ENCODE peak calls at places on chromosomes 4 and X, in eight cellular contexts. M, D, F, U, A, E, Q and P are unnamed samples.

GRCh38 chrX:48466696-48467095 is 3.4 kb downstream of the SLC38A5 start:
- DNase-seq in M (no peak), D (no peak), F (no peak), U (no peak), A (no peak), E (no peak), Q (no peak), P (no peak)

GRCh38 chrX:68934922-68935321 is 106.1 kb downstream of the EFNB1 start:
- DNase-seq in M (no peak), D (no peak), F (no peak), U (no peak), A (no peak), E (no peak), Q (no peak), P (no peak)

GRCh38 chr4:26780524-26780923 is 80.1 kb upstream of the STIM2 start:
- DNase-seq in M (no peak), D (no peak), F (no peak), U (no peak), A (no peak), E (no peak), Q (no peak), P (no peak)

GRCh38 chr4:110287130-110287529 is 88.7 kb upstream of the ELOVL6 start:
- DNase-seq in M (no peak), D (no peak), F (peak), U (no peak), A (no peak), E (no peak), Q (no peak), P (no peak)

GRCh38 chr4:44736900-44737299 is 10.5 kb upstream of the GNPDA2 start:
- DNase-seq in M (no peak), D (no peak), F (no peak), U (no peak), A (no peak), E (no peak), Q (no peak), P (no peak)

GRCh38 chrX:69614896-69615295 is 1.0 kb upstream of the EDA start:
- DNase-seq in M (no peak), D (no peak), F (no peak), U (no peak), A (no peak), E (no peak), Q (no peak), P (no peak)

GRCh38 chrX:51860679-51861078 is 32.7 kb upstream of the MAGED1 start:
- DNase-seq in M (no peak), D (no peak), F (no peak), U (no peak), A (no peak), E (peak), Q (no peak), P (no peak)

GRCh38 chr4:68948044-68948743 is 3.4 kb downstream of the UGT2A3 start:
- DNase-seq in M (no peak), D (no peak), F (no peak), U (no peak), A (no peak), E (no peak), Q (no peak), P (no peak)

GRCh38 chr4:106038012-106038411 is 142.7 kb downstream of the NPNT start:
- DNase-seq in M (no peak), D (no peak), F (no peak), U (no peak), A (no peak), E (no peak), Q (no peak), P (no peak)

GRCh38 chrX:132480581-132481203 is 8.1 kb downstream of the MBNL3 start:
- DNase-seq in M (peak), D (no peak), F (no peak), U (no peak), A (no peak), E (peak), Q (no peak), P (no peak)

GRCh38 chr4:1043658-1044468 is 32.4 kb downstream of the FGFRL1 start:
- DNase-seq in M (peak), D (peak), F (peak), U (peak), A (peak), E (peak), Q (peak), P (peak)

GRCh38 chr4:133147922-133148689 is 988 bp upstream of the PCDH10 start:
- DNase-seq in M (peak), D (no peak), F (no peak), U (peak), A (peak), E (peak), Q (no peak), P (peak)

GRCh38 chr4:175970734-175971133 is 94.9 kb upstream of the WDR17 start:
- DNase-seq in M (no peak), D (no peak), F (no peak), U (no peak), A (no peak), E (no peak), Q (no peak), P (no peak)

DNA sequence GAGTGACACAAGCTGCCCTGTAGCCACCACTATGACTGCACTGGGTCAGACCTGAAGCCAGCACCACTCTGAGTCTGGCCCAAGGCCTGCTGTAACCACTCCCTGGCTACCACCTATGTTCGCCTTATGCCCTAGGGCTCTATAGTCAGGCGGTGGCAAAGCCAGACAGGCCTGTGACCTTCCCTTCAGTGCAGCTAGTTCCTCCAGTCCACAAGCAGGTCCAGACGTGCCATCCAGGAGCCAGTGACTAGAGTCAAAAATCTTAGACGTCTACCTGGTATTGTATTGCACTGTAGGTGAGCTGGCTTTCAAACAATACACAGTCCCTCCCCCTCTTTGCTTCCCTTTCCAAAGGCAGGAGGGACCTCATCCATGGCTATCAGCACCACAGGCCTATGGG is 54.0 kb upstream of the RNF128 start:
- DNase-seq in M (no peak), D (no peak), F (no peak), U (no peak), A (no peak), E (no peak), Q (no peak), P (no peak)
- H3K27ac ChIP-seq in M (no peak), D (no peak), F (no peak), U (no peak), A (no peak), E (no peak), Q (no peak), P (no peak)

DNA sequence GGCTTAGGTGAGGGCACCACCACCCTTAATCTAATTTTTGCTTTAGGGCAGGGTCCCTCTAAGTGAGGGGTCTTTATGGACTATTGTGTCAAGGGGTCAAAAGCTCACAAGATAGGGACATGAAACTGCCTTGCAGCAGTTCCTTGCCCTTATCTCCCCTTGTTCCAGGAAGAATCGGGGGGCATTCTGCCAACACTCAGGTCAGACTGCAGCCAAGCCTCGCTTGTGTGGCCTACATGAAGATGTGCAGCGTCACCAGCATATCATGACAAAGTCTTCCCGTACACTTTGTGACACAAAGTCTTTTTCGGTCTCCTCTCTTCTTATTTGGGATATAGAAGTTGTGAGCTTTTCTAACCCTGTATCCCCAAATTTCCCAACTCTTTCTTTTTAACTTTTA is 17.5 kb upstream of the USP9X start:
- DNase-seq in M (no peak), D (no peak), F (no peak), U (no peak), A (no peak), E (no peak), Q (no peak), P (no peak)
- H3K27ac ChIP-seq in M (no peak), D (no peak), F (no peak), U (no peak), A (no peak), E (no peak), Q (no peak), P (no peak)

GRCh38 chr4:112289407-112290253 is 3.9 kb upstream of the TIFA start:
- DNase-seq in M (no peak), D (no peak), F (no peak), U (no peak), A (no peak), E (no peak), Q (no peak), P (no peak)
- H3K27ac ChIP-seq in M (no peak), D (no peak), F (no peak), U (no peak), A (no peak), E (no peak), Q (no peak), P (no peak)

GRCh38 chrX:136766785-136767103 is 14.0 kb downstream of the ARHGEF6 start:
- DNase-seq in M (no peak), D (peak), F (no peak), U (no peak), A (no peak), E (no peak), Q (no peak), P (no peak)
- H3K27ac ChIP-seq in M (peak), D (peak), F (no peak), U (peak), A (peak), E (no peak), Q (peak), P (peak)

GRCh38 chr4:124943938-124944337 is 231.4 kb upstream of the ANKRD50 start:
- DNase-seq in M (no peak), D (no peak), F (no peak), U (no peak), A (no peak), E (no peak), Q (no peak), P (no peak)

GRCh38 chr4:124945422-124945821 is 232.9 kb upstream of the ANKRD50 start:
- DNase-seq in M (no peak), D (no peak), F (no peak), U (no peak), A (no peak), E (no peak), Q (no peak), P (no peak)

GRCh38 chr4:124948976-124949597 is 236.6 kb upstream of the ANKRD50 start:
- DNase-seq in M (no peak), D (no peak), F (no peak), U (no peak), A (no peak), E (no peak), Q (no peak), P (no peak)

GRCh38 chr4:124946696-124947095 is 234.2 kb upstream of the ANKRD50 start:
- DNase-seq in M (no peak), D (no peak), F (no peak), U (no peak), A (no peak), E (no peak), Q (no peak), P (no peak)

GRCh38 chr4:124947622-124948265 is 235.2 kb upstream of the ANKRD50 start:
- DNase-seq in M (no peak), D (no peak), F (no peak), U (no peak), A (no peak), E (no peak), Q (no peak), P (no peak)
- H3K27ac ChIP-seq in M (no peak), D (no peak), F (no peak), U (no peak), A (peak), E (no peak), Q (no peak), P (no peak)

GRCh38 chrX:67780694-67781109 is 236.9 kb downstream of the AR start:
- DNase-seq in M (peak), D (peak), F (peak), U (peak), A (no peak), E (peak), Q (peak), P (no peak)

GRCh38 chrX:67777148-67777547 is 233.3 kb downstream of the AR start:
- DNase-seq in M (no peak), D (no peak), F (no peak), U (no peak), A (no peak), E (no peak), Q (no peak), P (no peak)

GRCh38 chrX:67784712-67785111 is 240.9 kb downstream of the AR start:
- DNase-seq in M (no peak), D (no peak), F (no peak), U (no peak), A (no peak), E (no peak), Q (no peak), P (no peak)

GRCh38 chrX:67781132-67781531 is 237.3 kb downstream of the AR start:
- DNase-seq in M (no peak), D (peak), F (no peak), U (no peak), A (no peak), E (no peak), Q (no peak), P (no peak)

DNA sequence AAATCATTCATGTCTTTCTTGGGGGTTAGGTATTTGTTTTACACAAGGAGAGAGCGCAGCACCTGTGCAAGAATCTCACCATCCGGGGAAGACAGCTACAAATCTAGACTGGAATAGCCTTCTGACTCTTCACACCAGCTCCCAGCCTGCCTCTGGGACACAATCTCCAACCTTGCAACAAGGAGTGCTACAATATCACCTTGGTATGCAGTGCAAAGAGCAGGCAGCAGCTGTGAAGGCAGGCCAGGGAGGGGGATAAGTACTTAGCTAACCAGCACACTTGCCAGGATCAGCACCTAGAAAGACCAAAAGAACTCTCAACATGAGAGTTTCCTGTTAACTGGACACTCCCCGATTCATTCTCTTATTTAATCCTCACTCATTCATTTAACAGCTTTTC is 235.3 kb downstream of the AR start:
- DNase-seq in M (peak), D (no peak), F (no peak), U (no peak), A (no peak), E (no peak), Q (no peak), P (no peak)
- H3K27ac ChIP-seq in M (no peak), D (peak), F (no peak), U (no peak), A (no peak), E (no peak), Q (no peak), P (no peak)

DNA sequence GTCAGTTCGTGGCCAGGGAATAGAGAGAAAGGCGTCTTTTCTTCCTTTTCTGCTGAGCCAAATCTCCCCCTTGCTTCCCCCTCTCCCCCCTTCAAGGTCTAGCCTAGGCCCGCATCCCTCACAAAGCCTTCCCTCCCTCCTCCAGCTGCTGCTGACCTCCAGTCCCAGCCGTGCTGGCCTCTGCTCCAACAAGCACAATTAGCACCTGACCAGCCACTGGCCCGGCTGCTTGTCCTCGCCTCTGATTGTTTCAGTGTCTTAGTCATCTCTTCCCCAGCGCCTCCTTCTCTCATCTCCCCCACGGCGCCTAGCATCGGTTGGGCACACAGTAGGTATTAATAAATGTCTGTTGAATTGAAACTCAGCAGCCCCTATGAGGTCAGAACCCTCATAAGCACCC is 4.2 kb downstream of the ELF4 start:
- DNase-seq in M (no peak), D (no peak), F (no peak), U (no peak), A (no peak), E (no peak), Q (no peak), P (no peak)
- H3K27ac ChIP-seq in M (no peak), D (no peak), F (no peak), U (no peak), A (no peak), E (peak), Q (no peak), P (no peak)

GRCh38 chr4:186712690-186713089 is 11.0 kb downstream of the FAT1 start:
- DNase-seq in M (no peak), D (peak), F (no peak), U (no peak), A (no peak), E (no peak), Q (no peak), P (no peak)

GRCh38 chr4:186709509-186709908 is 14.1 kb downstream of the FAT1 start:
- DNase-seq in M (no peak), D (no peak), F (no peak), U (no peak), A (no peak), E (no peak), Q (no peak), P (no peak)

GRCh38 chr4:186708554-186708953 is 15.1 kb downstream of the FAT1 start:
- DNase-seq in M (no peak), D (no peak), F (no peak), U (no peak), A (no peak), E (no peak), Q (no peak), P (no peak)

GRCh38 chr4:186707996-186708395 is 15.7 kb downstream of the FAT1 start:
- DNase-seq in M (no peak), D (no peak), F (no peak), U (no peak), A (no peak), E (no peak), Q (no peak), P (no peak)

GRCh38 chr4:186710521-186711119 is 13.0 kb downstream of the FAT1 start:
- DNase-seq in M (no peak), D (no peak), F (no peak), U (no peak), A (no peak), E (no peak), Q (no peak), P (no peak)
- H3K27ac ChIP-seq in M (no peak), D (peak), F (no peak), U (no peak), A (no peak), E (peak), Q (no peak), P (no peak)

DNA sequence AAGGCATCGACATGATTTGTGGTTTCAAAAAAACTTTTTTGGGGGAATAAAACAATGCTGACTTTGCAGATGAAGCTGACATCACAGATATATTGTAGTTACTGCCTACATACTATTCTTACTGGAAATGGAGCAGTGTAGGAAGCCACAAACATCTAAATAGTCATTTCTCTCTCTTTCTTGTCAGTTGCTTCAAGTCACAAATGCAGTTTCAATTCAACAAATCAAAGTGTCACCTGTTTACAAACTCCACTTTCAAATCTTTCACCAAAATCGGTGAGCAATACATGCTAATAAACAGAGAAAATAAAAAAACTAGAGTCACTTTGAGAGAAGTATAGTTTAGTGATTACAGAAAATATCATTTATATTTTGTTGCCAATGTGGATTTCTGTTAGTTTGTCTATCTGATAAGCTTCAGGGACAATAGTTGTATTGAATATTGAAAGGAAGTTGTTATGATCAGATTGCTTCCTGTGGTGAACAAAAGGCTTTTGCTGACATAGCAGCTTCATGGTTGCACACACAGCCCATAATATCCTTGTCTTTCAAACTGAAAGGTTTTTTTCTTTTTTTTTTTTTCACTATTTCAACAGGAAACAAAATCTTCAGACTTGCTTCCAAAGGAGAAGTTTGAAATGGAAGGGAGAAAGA is 49.7 kb upstream of the PTPN13 start:
- DNase-seq in M (no peak), D (no peak), F (no peak), U (no peak), A (no peak), E (no peak), Q (no peak), P (no peak)
- H3K27ac ChIP-seq in M (no peak), D (no peak), F (no peak), U (no peak), A (no peak), E (no peak), Q (no peak), P (no peak)